ENCODE peak calls at places on chromosomes 6 and 20, in ten cellular contexts. R is suprapubic skin, L is SK-N-SH, N is HepG2, B is stomach, F is H1, J is GM12878, M is transverse colon, X is esophagus muscularis mucosa, P is sigmoid colon. V is an unnamed sample.

GRCh38 chr6:47149554-47149953 is 107.4 kb upstream of the ADGRF1 start:
- DNase-seq in R (no peak), L (no peak), N (no peak), B (no peak), F (no peak), J (no peak), M (no peak), X (peak; percentile 24), P (no peak), V (no peak)

GRCh38 chr20:48986899-48987298 is 59.2 kb upstream of the CSE1L start:
- DNase-seq in R (no peak), L (peak; percentile 29), N (peak; percentile 49), B (no peak), F (no peak), J (no peak), M (no peak), X (no peak), P (no peak), V (no peak)

GRCh38 chr6:92779758-92780157 is 639.6 kb downstream of the EPHA7 start:
- DNase-seq in R (no peak), L (no peak), N (no peak), B (no peak), F (no peak), J (no peak), M (no peak), X (no peak), P (no peak), V (peak; percentile 30)

GRCh38 chr6:125953502-125953875 is 3.1 kb upstream of the HINT3 start:
- DNase-seq in R (no peak), L (no peak), N (peak; percentile 74), B (peak; percentile 78), F (peak; percentile 69), J (no peak), M (peak; percentile 72), X (no peak), P (no peak), V (peak; percentile 74)

GRCh38 chr6:41713650-41714291 is 21.6 kb downstream of the TFEB start:
- DNase-seq in R (no peak), L (no peak), N (no peak), B (peak; percentile 62), F (no peak), J (peak; percentile 81), M (no peak), X (no peak), P (no peak), V (no peak)

GRCh38 chr6:81634155-81634880 is 118.2 kb downstream of the TENT5A start:
- DNase-seq in R (no peak), L (no peak), N (no peak), B (no peak), F (no peak), J (no peak), M (no peak), X (no peak), P (no peak), V (no peak)

GRCh38 chr6:111925296-111925695 is 52.0 kb upstream of the FYN start:
- DNase-seq in R (no peak), L (no peak), N (no peak), B (no peak), F (no peak), J (no peak), M (no peak), X (no peak), P (no peak), V (no peak)

GRCh38 chr6:125587624-125588023 is 161.8 kb upstream of the HEY2 start:
- DNase-seq in R (no peak), L (no peak), N (no peak), B (no peak), F (no peak), J (no peak), M (no peak), X (no peak), P (no peak), V (no peak)

GRCh38 chr6:89173634-89174033 is 27.8 kb downstream of the PM20D2 start:
- DNase-seq in R (no peak), L (no peak), N (no peak), B (no peak), F (no peak), J (no peak), M (no peak), X (no peak), P (no peak), V (no peak)

GRCh38 chr20:23954008-23954745 is 34.4 kb downstream of the GGTLC1 start:
- DNase-seq in R (no peak), L (no peak), N (no peak), B (no peak), F (no peak), J (no peak), M (no peak), X (peak; percentile 80), P (no peak), V (no peak)

GRCh38 chr6:36824262-36824661 is 15.0 kb downstream of the CPNE5 start:
- DNase-seq in R (no peak), L (no peak), N (no peak), B (no peak), F (no peak), J (no peak), M (no peak), X (no peak), P (no peak), V (no peak)

GRCh38 chr6:43630980-43631619 is 2.0 kb upstream of the GTPBP2 start:
- DNase-seq in R (no peak), L (no peak), N (no peak), B (no peak), F (no peak), J (no peak), M (no peak), X (no peak), P (no peak), V (no peak)

GRCh38 chr6:43635387-43636311 is at the start of gene MAD2L1BP:
- DNase-seq in R (peak; percentile 89), L (peak; percentile 86), N (peak; percentile 81), B (peak; percentile 89), F (peak; percentile 90), J (peak; percentile 33), M (peak; percentile 91), X (peak; percentile 94), P (peak; percentile 90), V (peak; percentile 93)

GRCh38 chr6:43634702-43635303 is 837 bp upstream of the MAD2L1BP start:
- DNase-seq in R (no peak), L (no peak), N (no peak), B (no peak), F (no peak), J (no peak), M (no peak), X (no peak), P (no peak), V (no peak)

GRCh38 chr6:43639984-43640800 is 4.6 kb downstream of the MAD2L1BP start:
- DNase-seq in R (no peak), L (peak; percentile 72), N (no peak), B (no peak), F (no peak), J (no peak), M (no peak), X (no peak), P (no peak), V (no peak)

GRCh38 chr6:43636312-43636667 is 650 bp downstream of the MAD2L1BP start:
- DNase-seq in R (no peak), L (no peak), N (no peak), B (no peak), F (no peak), J (no peak), M (no peak), X (no peak), P (no peak), V (no peak)
- H3K27ac ChIP-seq in R (peak overlapping the region; percentile 90), L (peak overlapping the region; percentile 83), N (peak overlapping the region; percentile 68), B (peak overlapping the region; percentile 90), F (peak overlapping the region; percentile 79), J (peak overlapping the region; percentile 87), M (peak overlapping the region; percentile 90), X (peak overlapping the region; percentile 89), P (peak overlapping the region; percentile 81), V (peak overlapping the region; percentile 91)

GRCh38 chr6:40585218-40585617 is 1.9 kb downstream of the LRFN2 start:
- DNase-seq in R (no peak), L (peak; percentile 30), N (no peak), B (no peak), F (no peak), J (no peak), M (no peak), X (no peak), P (no peak), V (no peak)
- TF ChIP-seq EP300 in R (no peak), L (no peak), N (no peak), B (no peak), F (no peak), J (no peak), M (no peak), X (no peak), P (no peak), V (no peak)

DNA sequence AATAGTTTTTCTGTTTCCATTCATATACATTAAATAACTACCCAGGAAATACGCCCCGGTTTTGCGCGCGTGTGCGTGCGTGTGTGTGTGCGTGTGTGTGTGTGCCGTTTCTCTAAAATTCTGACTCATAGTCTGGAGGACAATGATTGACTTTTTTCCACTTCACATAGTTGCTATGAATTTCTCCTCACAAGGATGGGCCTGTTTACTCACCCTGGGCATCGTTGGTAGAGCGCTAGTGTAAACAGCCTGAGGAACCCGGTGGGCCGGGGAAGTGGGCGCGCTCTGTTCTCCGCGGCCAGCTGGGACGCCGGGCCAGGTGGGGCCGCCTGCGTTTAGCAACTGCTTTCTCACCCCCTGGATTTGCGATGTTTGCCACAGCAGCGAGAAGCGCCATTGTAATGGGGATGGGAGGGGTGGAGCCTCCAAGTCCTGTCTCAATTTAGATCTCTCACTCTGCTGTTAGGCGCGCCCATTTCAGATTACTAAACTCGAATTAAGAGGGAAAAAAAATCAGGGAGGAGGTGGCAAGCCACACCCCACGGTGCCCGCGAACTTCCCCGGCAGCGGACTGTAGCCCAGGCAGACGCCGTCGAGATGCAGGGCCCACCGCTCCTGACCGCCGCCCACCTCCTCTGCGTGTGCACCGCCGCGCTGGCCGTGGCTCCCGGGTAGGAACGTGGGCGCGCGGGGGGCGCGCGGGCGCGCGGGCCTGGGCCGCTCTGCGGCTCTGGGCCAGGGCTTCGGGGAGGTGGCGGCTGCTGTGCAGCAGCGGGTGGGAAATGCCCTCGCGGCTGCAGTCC is at the start of gene CD109:
- DNase-seq in R (peak; percentile 70), L (peak; percentile 49), N (peak; percentile 54), B (no peak), F (peak; percentile 70), J (no peak), M (peak; percentile 11), X (no peak), P (peak; percentile 71), V (peak; percentile 91)
- TF ChIP-seq POLR2AphosphoS5 in R (peak; percentile 35), L (no peak), N (no peak), B (no peak), F (peak; percentile 33), J (no peak), M (peak; percentile 49), X (peak; percentile 70), P (peak; percentile 69), V (peak; percentile 48)

DNA sequence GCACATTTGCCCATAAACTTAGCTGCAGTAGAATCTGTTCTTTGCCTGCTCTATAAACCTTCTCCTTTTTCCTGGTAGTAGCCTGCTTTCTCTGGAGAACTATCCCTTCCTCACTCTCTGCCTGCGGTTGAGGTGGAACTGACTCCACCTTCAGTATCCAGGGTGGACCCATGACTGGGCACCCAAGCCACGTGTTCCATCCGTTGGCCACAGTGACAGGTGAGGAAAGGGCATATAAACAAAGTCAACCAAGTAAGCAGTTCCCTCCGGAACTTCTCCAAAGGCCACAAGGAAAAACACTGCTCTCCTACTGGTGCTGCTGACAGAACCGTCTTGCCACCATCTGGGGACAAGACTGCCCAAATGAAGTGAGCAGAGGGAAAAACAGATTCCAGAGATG is 218.8 kb downstream of the TFAP2A start:
- DNase-seq in R (no peak), L (no peak), N (no peak), B (no peak), F (no peak), J (no peak), M (no peak), X (peak; percentile 70), P (no peak), V (no peak)
- H3K27ac ChIP-seq in R (no peak overlapping the region), L (no peak overlapping the region), N (no peak overlapping the region), B (no peak overlapping the region), F (no peak overlapping the region), J (no peak overlapping the region), M (no peak overlapping the region), X (no peak overlapping the region), P (no peak overlapping the region), V (no peak overlapping the region)

V was measured in upper lobe of left lung.